ENCODE peak calls at places on chromosomes 6 and 20, in four cellular contexts. V is mucosa of gallbladder, Z is NAMALWA, E is Right ventricle myocardium inferior. P is an unnamed sample.

GRCh38 chr20:577167-577791 is 32.8 kb downstream of the TCF15 start:
- DNase-seq in V (no peak), Z (no peak), E (no peak), P (no peak)

GRCh38 chr6:123551939-123552707 is 84.6 kb downstream of the TRDN start:
- DNase-seq in V (no peak), Z (no peak), E (no peak), P (no peak)

GRCh38 chr6:40585661-40586269 is 1.4 kb downstream of the LRFN2 start:
- DNase-seq in V (no peak), Z (no peak), E (no peak), P (no peak)

GRCh38 chr6:112912351-112913101 is 565.4 kb downstream of the RFPL4B start:
- DNase-seq in V (no peak), Z (no peak), E (no peak), P (no peak)

GRCh38 chr6:5379647-5380242 is 118.4 kb downstream of the FARS2 start:
- DNase-seq in V (no peak), Z (peak), E (no peak), P (no peak)

GRCh38 chr20:44123251-44123650 is 63.7 kb downstream of the JPH2 start:
- DNase-seq in V (no peak), Z (no peak), E (no peak), P (no peak)

GRCh38 chr6:108167449-108167903 is 1.7 kb downstream of the NR2E1 start:
- DNase-seq in V (no peak), Z (no peak), E (no peak), P (no peak)

GRCh38 chr20:64171211-64171610 is 7.0 kb downstream of the MYT1 start:
- DNase-seq in V (no peak), Z (no peak), E (no peak), P (no peak)

GRCh38 chr20:17083738-17084137 is 143.1 kb upstream of the PCSK2 start:
- DNase-seq in V (no peak), Z (peak), E (no peak), P (no peak)

GRCh38 chr6:160882741-160883340 is 108.7 kb upstream of the MAP3K4 start:
- DNase-seq in V (no peak), Z (no peak), E (no peak), P (no peak)

GRCh38 chr20:56628873-56629463 is at the start of gene TFAP2C:
- DNase-seq in V (peak), Z (no peak), E (peak), P (peak)

P was measured in left ventricle myocardium inferior.